ENCODE peak calls at places on chromosome 1, in ten cellular contexts. One of them, this sample, is unnamed.

GRCh38 chr1:25520446-25521061 is 22.9 kb upstream of the LDLRAP1 start:
- DNase-seq in CD4-positive, alpha-beta T cell: peak
- DNase-seq in mesothelial cell of epicardium: peak
- DNase-seq in GM10248: peak
- DNase-seq in HFF-Myc: peak
- DNase-seq in progenitor cell of endocrine pancreas: no peak
- DNase-seq in cardiac fibroblast: peak
- DNase-seq in OCI-LY7: peak
- DNase-seq in astrocyte of the spinal cord: peak
- DNase-seq in A549: peak
- DNase-seq in this sample: peak

GRCh38 chr1:18697541-18697940 is 66.9 kb downstream of the PAX7 start:
- DNase-seq in CD4-positive, alpha-beta T cell: no peak
- DNase-seq in mesothelial cell of epicardium: no peak
- DNase-seq in GM10248: no peak
- DNase-seq in HFF-Myc: no peak
- DNase-seq in progenitor cell of endocrine pancreas: no peak
- DNase-seq in cardiac fibroblast: no peak
- DNase-seq in OCI-LY7: no peak
- DNase-seq in astrocyte of the spinal cord: no peak
- DNase-seq in A549: no peak
- DNase-seq in this sample: no peak

GRCh38 chr1:234734864-234735263 is 124.9 kb upstream of the IRF2BP2 start:
- DNase-seq in CD4-positive, alpha-beta T cell: no peak
- DNase-seq in mesothelial cell of epicardium: no peak
- DNase-seq in GM10248: no peak
- DNase-seq in HFF-Myc: no peak
- DNase-seq in progenitor cell of endocrine pancreas: no peak
- DNase-seq in cardiac fibroblast: no peak
- DNase-seq in OCI-LY7: no peak
- DNase-seq in astrocyte of the spinal cord: no peak
- DNase-seq in A549: no peak
- DNase-seq in this sample: peak

GRCh38 chr1:85467036-85467435 is 2.1 kb upstream of the DDAH1 start:
- DNase-seq in CD4-positive, alpha-beta T cell: no peak
- DNase-seq in mesothelial cell of epicardium: no peak
- DNase-seq in GM10248: no peak
- DNase-seq in HFF-Myc: no peak
- DNase-seq in progenitor cell of endocrine pancreas: no peak
- DNase-seq in cardiac fibroblast: no peak
- DNase-seq in OCI-LY7: no peak
- DNase-seq in astrocyte of the spinal cord: no peak
- DNase-seq in A549: no peak
- DNase-seq in this sample: no peak

GRCh38 chr1:66476774-66477173 is 57.2 kb upstream of the SGIP1 start:
- DNase-seq in CD4-positive, alpha-beta T cell: no peak
- DNase-seq in mesothelial cell of epicardium: no peak
- DNase-seq in GM10248: no peak
- DNase-seq in HFF-Myc: no peak
- DNase-seq in progenitor cell of endocrine pancreas: no peak
- DNase-seq in cardiac fibroblast: peak
- DNase-seq in OCI-LY7: no peak
- DNase-seq in astrocyte of the spinal cord: peak
- DNase-seq in A549: no peak
- DNase-seq in this sample: no peak

GRCh38 chr1:39158330-39159086 is 46.0 kb upstream of the MACF1 start:
- DNase-seq in CD4-positive, alpha-beta T cell: no peak
- DNase-seq in mesothelial cell of epicardium: no peak
- DNase-seq in GM10248: peak
- DNase-seq in HFF-Myc: no peak
- DNase-seq in progenitor cell of endocrine pancreas: peak
- DNase-seq in cardiac fibroblast: peak
- DNase-seq in OCI-LY7: no peak
- DNase-seq in astrocyte of the spinal cord: peak
- DNase-seq in A549: peak
- DNase-seq in this sample: no peak

GRCh38 chr1:110523011-110523410 is 4.0 kb upstream of the KCNA10 start:
- DNase-seq in CD4-positive, alpha-beta T cell: no peak
- DNase-seq in mesothelial cell of epicardium: no peak
- DNase-seq in GM10248: no peak
- DNase-seq in HFF-Myc: no peak
- DNase-seq in progenitor cell of endocrine pancreas: no peak
- DNase-seq in cardiac fibroblast: peak
- DNase-seq in OCI-LY7: no peak
- DNase-seq in astrocyte of the spinal cord: no peak
- DNase-seq in A549: no peak
- DNase-seq in this sample: peak

GRCh38 chr1:182624582-182624981 is 20.4 kb upstream of the RGS16 start:
- DNase-seq in CD4-positive, alpha-beta T cell: no peak
- DNase-seq in mesothelial cell of epicardium: no peak
- DNase-seq in GM10248: no peak
- DNase-seq in HFF-Myc: no peak
- DNase-seq in progenitor cell of endocrine pancreas: no peak
- DNase-seq in cardiac fibroblast: no peak
- DNase-seq in OCI-LY7: no peak
- DNase-seq in astrocyte of the spinal cord: no peak
- DNase-seq in A549: no peak
- DNase-seq in this sample: no peak

GRCh38 chr1:243483084-243483845 is 227.4 kb downstream of the SDCCAG8 start:
- DNase-seq in CD4-positive, alpha-beta T cell: no peak
- DNase-seq in mesothelial cell of epicardium: no peak
- DNase-seq in GM10248: no peak
- DNase-seq in HFF-Myc: no peak
- DNase-seq in progenitor cell of endocrine pancreas: peak
- DNase-seq in cardiac fibroblast: no peak
- DNase-seq in OCI-LY7: no peak
- DNase-seq in astrocyte of the spinal cord: no peak
- DNase-seq in A549: no peak
- DNase-seq in this sample: no peak

GRCh38 chr1:197178998-197179397 is 32.5 kb upstream of the ASPM start:
- DNase-seq in CD4-positive, alpha-beta T cell: no peak
- DNase-seq in mesothelial cell of epicardium: no peak
- DNase-seq in GM10248: no peak
- DNase-seq in HFF-Myc: no peak
- DNase-seq in progenitor cell of endocrine pancreas: no peak
- DNase-seq in cardiac fibroblast: peak
- DNase-seq in OCI-LY7: no peak
- DNase-seq in astrocyte of the spinal cord: peak
- DNase-seq in A549: peak
- DNase-seq in this sample: no peak

DNA sequence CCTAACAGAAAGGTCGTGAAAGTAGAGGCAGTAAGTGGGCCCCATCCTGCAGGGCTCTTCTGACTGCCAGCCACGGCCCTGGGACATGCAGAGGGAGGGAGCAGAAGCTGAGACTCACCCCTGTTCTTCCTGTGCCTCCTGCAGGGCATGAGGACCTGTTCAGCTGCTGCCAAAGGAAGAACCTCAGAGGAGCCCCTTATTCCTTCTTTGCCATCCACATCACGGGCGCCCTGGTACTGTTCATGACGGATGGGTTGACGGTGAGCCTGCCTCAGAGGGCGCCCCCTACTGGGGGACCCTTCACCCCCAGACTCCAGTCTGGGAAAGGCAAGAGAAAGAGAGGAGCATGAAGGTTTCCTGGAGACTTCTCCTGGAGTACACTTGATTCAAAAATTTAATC is 47.1 kb downstream of the ELK4 start:
- DNase-seq in CD4-positive, alpha-beta T cell: no peak
- DNase-seq in mesothelial cell of epicardium: no peak
- DNase-seq in GM10248: no peak
- DNase-seq in HFF-Myc: no peak
- DNase-seq in progenitor cell of endocrine pancreas: no peak
- DNase-seq in cardiac fibroblast: no peak
- DNase-seq in OCI-LY7: no peak
- DNase-seq in astrocyte of the spinal cord: no peak
- DNase-seq in A549: no peak
- DNase-seq in this sample: peak
- TF ChIP-seq CTCF in CD4-positive, alpha-beta T cell: no peak
- TF ChIP-seq CTCF in mesothelial cell of epicardium: peak
- TF ChIP-seq CTCF in GM10248: peak
- TF ChIP-seq CTCF in HFF-Myc: peak
- TF ChIP-seq CTCF in progenitor cell of endocrine pancreas: peak
- TF ChIP-seq CTCF in cardiac fibroblast: peak
- TF ChIP-seq CTCF in OCI-LY7: peak
- TF ChIP-seq CTCF in astrocyte of the spinal cord: peak
- TF ChIP-seq CTCF in A549: peak
- TF ChIP-seq CTCF in this sample: peak

GRCh38 chr1:89633103-89633744 is at the start of gene LRRC8C:
- DNase-seq in CD4-positive, alpha-beta T cell: peak
- DNase-seq in mesothelial cell of epicardium: peak
- DNase-seq in GM10248: peak
- DNase-seq in HFF-Myc: no peak
- DNase-seq in progenitor cell of endocrine pancreas: peak
- DNase-seq in cardiac fibroblast: peak
- DNase-seq in OCI-LY7: peak
- DNase-seq in astrocyte of the spinal cord: peak
- DNase-seq in A549: peak
- DNase-seq in this sample: peak

GRCh38 chr1:89633745-89634625 is 1.1 kb downstream of the LRRC8C start:
- DNase-seq in CD4-positive, alpha-beta T cell: peak
- DNase-seq in mesothelial cell of epicardium: no peak
- DNase-seq in GM10248: peak
- DNase-seq in HFF-Myc: no peak
- DNase-seq in progenitor cell of endocrine pancreas: no peak
- DNase-seq in cardiac fibroblast: peak
- DNase-seq in OCI-LY7: peak
- DNase-seq in astrocyte of the spinal cord: peak
- DNase-seq in A549: peak
- DNase-seq in this sample: no peak

GRCh38 chr1:89630046-89630445 is 2.9 kb upstream of the LRRC8C start:
- DNase-seq in CD4-positive, alpha-beta T cell: no peak
- DNase-seq in mesothelial cell of epicardium: no peak
- DNase-seq in GM10248: no peak
- DNase-seq in HFF-Myc: no peak
- DNase-seq in progenitor cell of endocrine pancreas: no peak
- DNase-seq in cardiac fibroblast: no peak
- DNase-seq in OCI-LY7: no peak
- DNase-seq in astrocyte of the spinal cord: no peak
- DNase-seq in A549: no peak
- DNase-seq in this sample: no peak

GRCh38 chr1:89631756-89632155 is 1.2 kb upstream of the LRRC8C start:
- DNase-seq in CD4-positive, alpha-beta T cell: no peak
- DNase-seq in mesothelial cell of epicardium: no peak
- DNase-seq in GM10248: no peak
- DNase-seq in HFF-Myc: no peak
- DNase-seq in progenitor cell of endocrine pancreas: no peak
- DNase-seq in cardiac fibroblast: no peak
- DNase-seq in OCI-LY7: no peak
- DNase-seq in astrocyte of the spinal cord: no peak
- DNase-seq in A549: no peak
- DNase-seq in this sample: no peak

DNA sequence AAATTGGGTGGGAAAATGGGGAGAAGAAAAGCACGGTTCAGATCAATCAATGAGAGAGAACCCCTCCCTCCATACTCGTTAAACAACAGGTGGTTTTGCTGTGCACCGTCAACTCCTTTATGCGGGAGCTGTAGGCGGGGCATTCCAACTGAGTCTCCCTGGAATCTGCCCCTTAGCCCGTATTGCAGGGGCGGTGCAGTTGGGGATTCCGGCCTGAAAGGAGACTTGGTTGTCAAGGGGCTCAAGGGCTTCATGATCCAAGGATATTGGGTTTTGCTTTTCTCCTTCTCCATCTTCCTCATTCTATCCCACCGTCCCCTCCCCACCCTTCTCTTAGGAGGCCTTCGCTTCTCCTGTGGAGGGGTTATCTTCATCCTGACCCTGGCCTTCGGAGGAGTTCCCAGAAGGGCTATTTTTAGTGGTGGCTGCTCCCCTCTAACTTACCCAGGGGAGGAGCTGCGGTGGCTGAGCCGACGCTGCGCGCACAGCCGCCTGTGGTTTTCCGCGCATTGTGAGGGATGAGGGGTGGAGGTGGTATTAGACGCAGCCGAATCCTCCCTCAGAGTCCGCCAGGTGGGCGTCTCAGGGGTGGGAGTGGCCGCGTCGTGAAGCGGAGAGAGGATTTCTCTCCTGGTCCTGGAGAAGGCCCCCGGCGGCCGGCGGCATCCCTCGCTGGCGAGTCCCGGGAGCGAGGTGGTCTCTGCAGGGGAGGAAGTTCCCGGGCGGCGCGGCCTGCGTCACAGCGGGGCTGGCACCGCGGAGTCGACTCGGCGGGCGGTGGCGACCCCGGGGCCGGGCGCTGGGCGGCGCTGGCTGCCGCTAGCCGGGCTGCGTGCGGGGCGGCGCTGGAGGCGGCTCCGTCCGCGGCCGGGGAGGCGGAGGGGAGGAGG is 462 bp upstream of the LRRC8C start:
- DNase-seq in CD4-positive, alpha-beta T cell: peak
- DNase-seq in mesothelial cell of epicardium: peak
- DNase-seq in GM10248: peak
- DNase-seq in HFF-Myc: no peak
- DNase-seq in progenitor cell of endocrine pancreas: peak
- DNase-seq in cardiac fibroblast: peak
- DNase-seq in OCI-LY7: peak
- DNase-seq in astrocyte of the spinal cord: peak
- DNase-seq in A549: peak
- DNase-seq in this sample: peak
- TF ChIP-seq CTCF in CD4-positive, alpha-beta T cell: no peak
- TF ChIP-seq CTCF in mesothelial cell of epicardium: no peak
- TF ChIP-seq CTCF in GM10248: peak
- TF ChIP-seq CTCF in HFF-Myc: no peak
- TF ChIP-seq CTCF in progenitor cell of endocrine pancreas: peak
- TF ChIP-seq CTCF in cardiac fibroblast: no peak
- TF ChIP-seq CTCF in OCI-LY7: peak
- TF ChIP-seq CTCF in astrocyte of the spinal cord: peak
- TF ChIP-seq CTCF in A549: peak
- TF ChIP-seq CTCF in this sample: peak

DNA sequence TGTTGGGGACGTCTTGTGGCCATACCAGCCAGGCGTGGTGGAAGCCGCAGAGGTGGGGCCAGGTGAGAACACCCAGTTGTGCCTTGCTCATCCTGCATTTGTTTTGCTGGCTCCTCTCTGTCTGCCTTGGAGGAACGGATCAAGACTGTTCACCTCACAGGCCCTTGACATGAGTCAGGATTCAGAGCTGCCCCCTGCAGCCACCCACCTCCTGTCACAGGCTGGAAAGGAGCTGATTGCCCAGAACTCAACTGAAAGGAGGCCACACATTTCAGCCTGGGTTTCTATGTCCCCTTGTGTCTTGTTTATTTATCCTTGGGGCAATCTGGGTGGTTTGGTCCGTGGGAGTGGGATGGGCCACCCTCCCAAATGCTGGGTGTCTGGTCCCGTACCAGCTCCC is 111.8 kb downstream of the SPSB1 start:
- DNase-seq in CD4-positive, alpha-beta T cell: no peak
- DNase-seq in mesothelial cell of epicardium: no peak
- DNase-seq in GM10248: no peak
- DNase-seq in HFF-Myc: no peak
- DNase-seq in progenitor cell of endocrine pancreas: no peak
- DNase-seq in cardiac fibroblast: no peak
- DNase-seq in OCI-LY7: no peak
- DNase-seq in astrocyte of the spinal cord: no peak
- DNase-seq in A549: no peak
- DNase-seq in this sample: no peak
- TF ChIP-seq CTCF in CD4-positive, alpha-beta T cell: no peak
- TF ChIP-seq CTCF in mesothelial cell of epicardium: no peak
- TF ChIP-seq CTCF in GM10248: no peak
- TF ChIP-seq CTCF in HFF-Myc: no peak
- TF ChIP-seq CTCF in progenitor cell of endocrine pancreas: no peak
- TF ChIP-seq CTCF in cardiac fibroblast: no peak
- TF ChIP-seq CTCF in OCI-LY7: peak
- TF ChIP-seq CTCF in astrocyte of the spinal cord: no peak
- TF ChIP-seq CTCF in A549: no peak
- TF ChIP-seq CTCF in this sample: no peak

GRCh38 chr1:31517301-31517700 is 59.0 kb upstream of the TINAGL1 start:
- DNase-seq in CD4-positive, alpha-beta T cell: no peak
- DNase-seq in mesothelial cell of epicardium: no peak
- DNase-seq in GM10248: no peak
- DNase-seq in HFF-Myc: no peak
- DNase-seq in progenitor cell of endocrine pancreas: no peak
- DNase-seq in cardiac fibroblast: no peak
- DNase-seq in OCI-LY7: no peak
- DNase-seq in astrocyte of the spinal cord: no peak
- DNase-seq in A549: no peak
- DNase-seq in this sample: peak
- TF ChIP-seq CTCF in CD4-positive, alpha-beta T cell: no peak
- TF ChIP-seq CTCF in mesothelial cell of epicardium: no peak
- TF ChIP-seq CTCF in GM10248: no peak
- TF ChIP-seq CTCF in HFF-Myc: no peak
- TF ChIP-seq CTCF in progenitor cell of endocrine pancreas: no peak
- TF ChIP-seq CTCF in cardiac fibroblast: no peak
- TF ChIP-seq CTCF in OCI-LY7: peak
- TF ChIP-seq CTCF in astrocyte of the spinal cord: no peak
- TF ChIP-seq CTCF in A549: no peak
- TF ChIP-seq CTCF in this sample: no peak

This sample was measured in upper lobe of right lung.